ENCODE peak calls at places on chromosome 1, in five cellular contexts. D, W, Z, Q and U are unnamed samples.
A peak's percentile ranks its signal among the peaks of the same experiment; 100 is the strongest.

GRCh38 chr1:244941121-244941520 is 76.8 kb upstream of the HNRNPU start:
- DNase-seq in D (peak; percentile 87), W (no peak), Z (no peak), Q (no peak), U (no peak)

GRCh38 chr1:203424861-203425667 is 50.5 kb upstream of the PRELP start:
- DNase-seq in D (no peak), W (no peak), Z (no peak), Q (no peak), U (no peak)

GRCh38 chr1:12650001-12650421 is 6.1 kb downstream of the AADACL4 start:
- DNase-seq in D (no peak), W (no peak), Z (no peak), Q (no peak), U (no peak)

GRCh38 chr1:165350861-165351260 is 5.7 kb downstream of the LMX1A start:
- DNase-seq in D (no peak), W (peak; percentile 23), Z (no peak), Q (no peak), U (no peak)

GRCh38 chr1:106526650-106527049 is 529.8 kb upstream of the PRMT6 start:
- DNase-seq in D (no peak), W (no peak), Z (no peak), Q (no peak), U (no peak)

GRCh38 chr1:40892354-40892753 is 30.2 kb upstream of the CITED4 start:
- DNase-seq in D (no peak), W (no peak), Z (no peak), Q (no peak), U (no peak)

GRCh38 chr1:59414406-59415133 is 117.7 kb downstream of the FGGY start:
- DNase-seq in D (no peak), W (peak; percentile 61), Z (no peak), Q (no peak), U (no peak)

GRCh38 chr1:67227196-67227595 is 60.9 kb downstream of the IL23R start:
- DNase-seq in D (no peak), W (no peak), Z (no peak), Q (no peak), U (no peak)

GRCh38 chr1:18351735-18352134 is 129.0 kb upstream of the KLHDC7A start:
- DNase-seq in D (no peak), W (no peak), Z (no peak), Q (no peak), U (no peak)

GRCh38 chr1:225554216-225554812 is 98.6 kb downstream of the ENAH start:
- DNase-seq in D (peak; percentile 26), W (no peak), Z (no peak), Q (no peak), U (no peak)